ENCODE peak calls at places on chromosomes 2 and 18, in six cellular contexts. N is left ventricle myocardium inferior, K is HFF-Myc, S is IMR-90, H is choroid plexus epithelial cell, P is right lobe of liver. J is an unnamed sample.
A peak's percentile ranks its signal among the peaks of the same experiment; 100 is the strongest.

GRCh38 chr2:139825726-139826125 is 1045.5 kb upstream of the NXPH2 start:
- DNase-seq in N (no peak), K (no peak), S (no peak), H (no peak), P (no peak), J (no peak)

GRCh38 chr2:85326406-85326945 is 1.3 kb downstream of the TGOLN2 start:
- DNase-seq in N (no peak), K (no peak), S (peak; percentile 43), H (peak; percentile 30), P (no peak), J (no peak)

GRCh38 chr2:24122-24521 is 22.2 kb downstream of the FAM110C start:
- DNase-seq in N (no peak), K (no peak), S (no peak), H (no peak), P (no peak), J (no peak)

GRCh38 chr2:18626256-18626668 is 36.9 kb upstream of the NT5C1B start:
- DNase-seq in N (no peak), K (no peak), S (peak; percentile 43), H (peak; percentile 85), P (no peak), J (peak; percentile 71)

GRCh38 chr2:196278491-196278911 is 107.1 kb upstream of the STK17B start:
- DNase-seq in N (no peak), K (no peak), S (peak; percentile 91), H (peak; percentile 76), P (no peak), J (peak; percentile 76)

GRCh38 chr18:35122586-35123224 is 81.5 kb downstream of the MAPRE2 start:
- DNase-seq in N (no peak), K (no peak), S (no peak), H (peak; percentile 32), P (no peak), J (no peak)

GRCh38 chr2:236569593-236569973 is at the start of gene ACKR3:
- DNase-seq in N (peak; percentile 75), K (peak; percentile 29), S (peak; percentile 24), H (peak; percentile 91), P (peak; percentile 75), J (peak; percentile 93)

GRCh38 chr2:17495590-17495989 is 22.6 kb downstream of the RAD51AP2 start:
- DNase-seq in N (no peak), K (no peak), S (no peak), H (no peak), P (no peak), J (no peak)

GRCh38 chr18:45608400-45608799 is 6.9 kb upstream of the SLC14A2 start:
- DNase-seq in N (no peak), K (no peak), S (no peak), H (no peak), P (no peak), J (no peak)

GRCh38 chr2:31475692-31476091 is 61.1 kb upstream of the XDH start:
- DNase-seq in N (no peak), K (peak; percentile 11), S (peak; percentile 76), H (peak; percentile 5), P (no peak), J (peak; percentile 69)

GRCh38 chr2:75621228-75621627 is 25.4 kb upstream of the MRPL19 start:
- DNase-seq in N (no peak), K (no peak), S (no peak), H (no peak), P (no peak), J (no peak)

GRCh38 chr18:7601249-7601620 is 34.1 kb downstream of the PTPRM start:
- DNase-seq in N (no peak), K (peak; percentile 45), S (peak; percentile 63), H (peak; percentile 84), P (no peak), J (peak; percentile 70)

GRCh38 chr18:77039196-77040140 is 93.1 kb downstream of the MBP start:
- DNase-seq in N (no peak), K (no peak), S (no peak), H (peak; percentile 41), P (no peak), J (no peak)

GRCh38 chr18:49044898-49045297 is 94.1 kb upstream of the SMAD7 start:
- DNase-seq in N (no peak), K (no peak), S (no peak), H (no peak), P (no peak), J (no peak)

GRCh38 chr18:8049147-8049546 is 482.0 kb downstream of the PTPRM start:
- DNase-seq in N (no peak), K (no peak), S (peak; percentile 29), H (peak; percentile 45), P (no peak), J (no peak)

GRCh38 chr2:180524458-180524857 is 455.9 kb upstream of the UBE2E3 start:
- DNase-seq in N (no peak), K (no peak), S (peak; percentile 29), H (peak; percentile 78), P (no peak), J (no peak)

GRCh38 chr2:219514196-219514761 is at the start of gene ASIC4:
- DNase-seq in N (no peak), K (no peak), S (peak; percentile 12), H (no peak), P (no peak), J (no peak)

GRCh38 chr2:80778704-80779103 is 474.2 kb upstream of the LRRTM1 start:
- DNase-seq in N (no peak), K (no peak), S (no peak), H (no peak), P (no peak), J (no peak)

GRCh38 chr2:130824492-130825061 is 12.1 kb upstream of the ARHGEF4 start:
- DNase-seq in N (no peak), K (peak; percentile 77), S (peak; percentile 99), H (peak; percentile 97), P (no peak), J (peak; percentile 67)

GRCh38 chr2:143842836-143843235 is 677.1 kb downstream of the ZEB2 start:
- DNase-seq in N (no peak), K (no peak), S (no peak), H (no peak), P (no peak), J (peak; percentile 29)

GRCh38 chr2:217449436-217449835 is 553.4 kb downstream of the TNS1 start:
- DNase-seq in N (no peak), K (no peak), S (no peak), H (no peak), P (no peak), J (no peak)

GRCh38 chr18:45619826-45620201 is 4.5 kb downstream of the SLC14A2 start:
- DNase-seq in N (no peak), K (no peak), S (no peak), H (no peak), P (no peak), J (no peak)

GRCh38 chr2:151716721-151717120 is 17.6 kb downstream of the NEB start:
- DNase-seq in N (no peak), K (no peak), S (no peak), H (peak; percentile 11), P (no peak), J (peak; percentile 3)

GRCh38 chr2:232203166-232203891 is 175.2 kb upstream of the ALPP start:
- DNase-seq in N (no peak), K (no peak), S (no peak), H (peak; percentile 9), P (no peak), J (peak; percentile 15)

GRCh38 chr18:75497576-75497975 is 70.1 kb upstream of the SMIM21 start:
- DNase-seq in N (no peak), K (no peak), S (peak; percentile 64), H (no peak), P (no peak), J (no peak)

GRCh38 chr2:196902828-196903227 is 23.7 kb downstream of the PGAP1 start:
- DNase-seq in N (no peak), K (no peak), S (peak; percentile 49), H (peak; percentile 20), P (no peak), J (peak; percentile 1)

GRCh38 chr2:5673861-5674240 is 18.3 kb upstream of the SOX11 start:
- DNase-seq in N (no peak), K (no peak), S (peak; percentile 50), H (peak; percentile 38), P (no peak), J (no peak)

DNA sequence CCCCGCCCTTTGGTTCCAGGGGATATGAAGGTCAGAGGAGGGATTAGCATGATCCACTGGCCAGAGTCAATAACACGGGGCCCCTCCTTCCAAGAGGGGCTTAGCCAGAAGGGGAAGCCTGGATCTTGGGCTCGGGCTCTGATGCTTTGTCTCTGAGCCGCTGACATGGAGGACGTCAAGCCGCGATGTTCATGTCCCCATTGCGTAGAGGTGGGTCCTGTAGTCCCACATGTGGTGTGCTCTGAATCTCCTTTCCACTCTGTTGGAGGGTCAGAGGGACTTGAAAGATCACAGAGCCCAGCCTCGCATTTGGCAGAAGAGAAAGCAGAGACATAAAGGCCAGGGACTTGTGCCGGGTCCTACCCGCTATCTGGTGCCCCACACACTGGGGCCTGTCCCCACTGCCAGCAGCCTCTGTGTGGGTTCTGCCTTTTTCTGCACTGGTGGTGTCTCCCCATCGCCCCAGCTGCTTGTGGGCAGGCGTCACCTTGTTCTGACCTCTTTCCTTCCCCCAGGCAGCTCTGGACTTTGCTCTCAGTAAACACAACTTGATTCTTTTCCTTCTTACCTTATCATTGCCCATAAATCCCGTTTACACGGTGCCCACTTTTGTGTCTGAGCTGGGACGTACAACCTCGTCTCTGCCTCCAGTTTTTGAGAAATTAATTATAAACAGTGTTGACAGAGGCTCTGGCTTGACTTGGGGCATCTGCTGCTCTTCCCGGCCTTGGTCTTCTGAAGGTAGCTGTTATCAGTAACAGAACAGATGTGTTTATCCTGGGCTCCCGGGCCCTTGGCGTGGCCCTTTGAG is 48.8 kb downstream of the SH3BP4 start:
- DNase-seq in N (no peak), K (no peak), S (no peak), H (no peak), P (peak; percentile 53), J (no peak)
- H3K4me3 ChIP-seq in N (no peak overlapping the region), K (no peak overlapping the region), S (no peak overlapping the region), H (no peak overlapping the region), P (no peak overlapping the region), J (no peak overlapping the region)

GRCh38 chr2:168160897-168161296 is 86.5 kb downstream of the STK39 start:
- DNase-seq in N (no peak), K (no peak), S (no peak), H (no peak), P (no peak), J (no peak)
- TF ChIP-seq CTCF in N (peak; percentile 19), K (peak; percentile 24), S (peak; percentile 5), H (peak; percentile 33), P (no peak), J (peak; percentile 17)

GRCh38 chr2:42103829-42104228 is 56.0 kb downstream of the PKDCC start:
- DNase-seq in N (no peak), K (no peak), S (no peak), H (no peak), P (no peak), J (no peak)

GRCh38 chr2:42104621-42105020 is 56.8 kb downstream of the PKDCC start:
- DNase-seq in N (no peak), K (no peak), S (no peak), H (no peak), P (no peak), J (no peak)

GRCh38 chr2:42107249-42108042 is 59.6 kb downstream of the PKDCC start:
- DNase-seq in N (no peak), K (no peak), S (no peak), H (no peak), P (no peak), J (no peak)

GRCh38 chr2:42105330-42106256 is 57.8 kb downstream of the PKDCC start:
- DNase-seq in N (peak; percentile 29), K (no peak), S (no peak), H (peak; percentile 45), P (peak; percentile 74), J (peak; percentile 24)

GRCh38 chr2:42106257-42106816 is 58.5 kb downstream of the PKDCC start:
- DNase-seq in N (no peak), K (no peak), S (no peak), H (no peak), P (no peak), J (no peak)
- H3K4me3 ChIP-seq in N (no peak overlapping the region), K (no peak overlapping the region), S (no peak overlapping the region), H (no peak overlapping the region), P (no peak overlapping the region), J (no peak overlapping the region)

GRCh38 chr18:62186656-62187542 is at the start of the genes PIGN and RELCH:
- DNase-seq in N (peak; percentile 92), K (peak; percentile 91), S (peak; percentile 98), H (peak; percentile 99), P (peak; percentile 93), J (peak; percentile 98)
- TF ChIP-seq CTCF in N (no peak), K (no peak), S (no peak), H (no peak), P (no peak), J (no peak)

J was measured in AG10803.